ENCODE peak calls at places on chromosome 19, in ten cellular contexts. One of them, this sample, is unnamed.

GRCh38 chr19:2653717-2654584 is 48.5 kb downstream of the GNG7 start:
- DNase-seq in BE2C: no peak
- DNase-seq in Peyer's patch: no peak
- DNase-seq in AG04450: no peak
- DNase-seq in cardiac muscle cell: no peak
- DNase-seq in PC-9: no peak
- DNase-seq in ascending aorta: no peak
- DNase-seq in fibroblast of lung: no peak
- DNase-seq in A549: no peak
- DNase-seq in CD4-positive, alpha-beta memory T cell: no peak
- DNase-seq in this sample: no peak

GRCh38 chr19:46718157-46718933 is 1.4 kb upstream of the PRKD2 start:
- DNase-seq in BE2C: no peak
- DNase-seq in Peyer's patch: peak
- DNase-seq in ascending aorta: no peak
- DNase-seq in cardiac muscle cell: peak
- DNase-seq in PC-9: peak
- DNase-seq in A549: peak
- DNase-seq in AG04450: no peak
- DNase-seq in CD4-positive, alpha-beta memory T cell: peak
- DNase-seq in fibroblast of lung: no peak
- DNase-seq in this sample: no peak

GRCh38 chr19:17931532-17932191 is 1.2 kb upstream of the CCDC124 start:
- DNase-seq in cardiac muscle cell: peak
- DNase-seq in BE2C: peak
- DNase-seq in ascending aorta: no peak
- DNase-seq in fibroblast of lung: no peak
- DNase-seq in Peyer's patch: no peak
- DNase-seq in A549: no peak
- DNase-seq in PC-9: no peak
- DNase-seq in AG04450: no peak
- DNase-seq in CD4-positive, alpha-beta memory T cell: no peak
- DNase-seq in this sample: no peak

GRCh38 chr19:308471-309205 is 17.4 kb upstream of the PLPP2 start:
- DNase-seq in PC-9: no peak
- DNase-seq in BE2C: no peak
- DNase-seq in fibroblast of lung: no peak
- DNase-seq in cardiac muscle cell: no peak
- DNase-seq in ascending aorta: no peak
- DNase-seq in A549: no peak
- DNase-seq in CD4-positive, alpha-beta memory T cell: no peak
- DNase-seq in Peyer's patch: no peak
- DNase-seq in AG04450: no peak
- DNase-seq in this sample: no peak

GRCh38 chr19:41928754-41929535 is 696 bp upstream of the ERFL start:
- DNase-seq in AG04450: no peak
- DNase-seq in BE2C: no peak
- DNase-seq in cardiac muscle cell: no peak
- DNase-seq in fibroblast of lung: no peak
- DNase-seq in CD4-positive, alpha-beta memory T cell: peak
- DNase-seq in PC-9: no peak
- DNase-seq in A549: peak
- DNase-seq in Peyer's patch: peak
- DNase-seq in ascending aorta: no peak
- DNase-seq in this sample: no peak

GRCh38 chr19:42634409-42635232 is 39.9 kb upstream of the CEACAM8 start:
- DNase-seq in A549: peak
- DNase-seq in cardiac muscle cell: peak
- DNase-seq in fibroblast of lung: peak
- DNase-seq in PC-9: no peak
- DNase-seq in ascending aorta: no peak
- DNase-seq in BE2C: peak
- DNase-seq in Peyer's patch: no peak
- DNase-seq in AG04450: no peak
- DNase-seq in CD4-positive, alpha-beta memory T cell: no peak
- DNase-seq in this sample: peak

GRCh38 chr19:21698215-21698614 is 69.2 kb downstream of the ZNF100 start:
- DNase-seq in BE2C: no peak
- DNase-seq in A549: no peak
- DNase-seq in Peyer's patch: no peak
- DNase-seq in AG04450: no peak
- DNase-seq in fibroblast of lung: peak
- DNase-seq in PC-9: peak
- DNase-seq in ascending aorta: no peak
- DNase-seq in cardiac muscle cell: peak
- DNase-seq in CD4-positive, alpha-beta memory T cell: peak
- DNase-seq in this sample: no peak

GRCh38 chr19:51181377-51181912 is 39.3 kb downstream of the SIGLEC7 start:
- DNase-seq in cardiac muscle cell: no peak
- DNase-seq in PC-9: no peak
- DNase-seq in Peyer's patch: no peak
- DNase-seq in A549: no peak
- DNase-seq in ascending aorta: no peak
- DNase-seq in BE2C: no peak
- DNase-seq in fibroblast of lung: no peak
- DNase-seq in AG04450: no peak
- DNase-seq in CD4-positive, alpha-beta memory T cell: no peak
- DNase-seq in this sample: no peak

DNA sequence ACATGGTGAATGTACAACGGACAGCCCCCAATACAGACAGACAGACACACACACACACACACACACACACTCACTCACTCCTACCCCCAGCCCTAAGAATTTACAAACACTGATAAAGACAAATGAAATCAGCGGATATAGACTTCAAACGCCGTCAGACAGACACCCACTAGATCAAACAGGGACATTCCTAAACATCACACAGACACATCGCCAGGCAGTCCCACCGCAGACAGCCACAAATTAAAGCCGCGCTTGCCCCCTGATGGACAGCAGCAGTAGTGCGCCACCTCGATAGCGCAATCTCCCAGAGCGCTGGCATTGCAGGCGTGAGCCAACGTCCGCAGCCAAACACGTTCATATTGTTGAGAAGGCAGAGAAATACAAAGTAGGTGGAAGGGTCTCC is 24.7 kb upstream of the ADGRE1 start:
- DNase-seq in ascending aorta: peak
- DNase-seq in fibroblast of lung: peak
- DNase-seq in AG04450: peak
- DNase-seq in A549: peak
- DNase-seq in CD4-positive, alpha-beta memory T cell: peak
- DNase-seq in BE2C: peak
- DNase-seq in Peyer's patch: peak
- DNase-seq in PC-9: peak
- DNase-seq in cardiac muscle cell: peak
- DNase-seq in this sample: peak
- H3K4me3 ChIP-seq in ascending aorta: peak
- H3K4me3 ChIP-seq in fibroblast of lung: no peak
- H3K4me3 ChIP-seq in AG04450: peak
- H3K4me3 ChIP-seq in A549: peak
- H3K4me3 ChIP-seq in CD4-positive, alpha-beta memory T cell: no peak
- H3K4me3 ChIP-seq in BE2C: no peak
- H3K4me3 ChIP-seq in Peyer's patch: peak
- H3K4me3 ChIP-seq in PC-9: peak
- H3K4me3 ChIP-seq in cardiac muscle cell: no peak
- H3K4me3 ChIP-seq in this sample: no peak

GRCh38 chr19:48616491-48617056 is 1.7 kb upstream of the FAM83E start:
- DNase-seq in BE2C: no peak
- DNase-seq in ascending aorta: no peak
- DNase-seq in cardiac muscle cell: no peak
- DNase-seq in PC-9: no peak
- DNase-seq in A549: no peak
- DNase-seq in Peyer's patch: no peak
- DNase-seq in AG04450: no peak
- DNase-seq in CD4-positive, alpha-beta memory T cell: peak
- DNase-seq in fibroblast of lung: no peak
- DNase-seq in this sample: no peak

GRCh38 chr19:48613852-48614435 is 932 bp downstream of the FAM83E start:
- DNase-seq in cardiac muscle cell: no peak
- DNase-seq in PC-9: no peak
- DNase-seq in CD4-positive, alpha-beta memory T cell: no peak
- DNase-seq in ascending aorta: no peak
- DNase-seq in AG04450: no peak
- DNase-seq in A549: no peak
- DNase-seq in BE2C: peak
- DNase-seq in fibroblast of lung: no peak
- DNase-seq in Peyer's patch: no peak
- DNase-seq in this sample: no peak

GRCh38 chr19:48616041-48616436 is 1.2 kb upstream of the FAM83E start:
- DNase-seq in BE2C: no peak
- DNase-seq in ascending aorta: no peak
- DNase-seq in cardiac muscle cell: no peak
- DNase-seq in Peyer's patch: no peak
- DNase-seq in CD4-positive, alpha-beta memory T cell: peak
- DNase-seq in fibroblast of lung: no peak
- DNase-seq in A549: no peak
- DNase-seq in PC-9: no peak
- DNase-seq in AG04450: no peak
- DNase-seq in this sample: no peak

GRCh38 chr19:48614436-48615144 is at the start of gene FAM83E:
- DNase-seq in A549: peak
- DNase-seq in Peyer's patch: no peak
- DNase-seq in BE2C: peak
- DNase-seq in cardiac muscle cell: no peak
- DNase-seq in CD4-positive, alpha-beta memory T cell: no peak
- DNase-seq in fibroblast of lung: no peak
- DNase-seq in AG04450: no peak
- DNase-seq in ascending aorta: no peak
- DNase-seq in PC-9: peak
- DNase-seq in this sample: no peak

DNA sequence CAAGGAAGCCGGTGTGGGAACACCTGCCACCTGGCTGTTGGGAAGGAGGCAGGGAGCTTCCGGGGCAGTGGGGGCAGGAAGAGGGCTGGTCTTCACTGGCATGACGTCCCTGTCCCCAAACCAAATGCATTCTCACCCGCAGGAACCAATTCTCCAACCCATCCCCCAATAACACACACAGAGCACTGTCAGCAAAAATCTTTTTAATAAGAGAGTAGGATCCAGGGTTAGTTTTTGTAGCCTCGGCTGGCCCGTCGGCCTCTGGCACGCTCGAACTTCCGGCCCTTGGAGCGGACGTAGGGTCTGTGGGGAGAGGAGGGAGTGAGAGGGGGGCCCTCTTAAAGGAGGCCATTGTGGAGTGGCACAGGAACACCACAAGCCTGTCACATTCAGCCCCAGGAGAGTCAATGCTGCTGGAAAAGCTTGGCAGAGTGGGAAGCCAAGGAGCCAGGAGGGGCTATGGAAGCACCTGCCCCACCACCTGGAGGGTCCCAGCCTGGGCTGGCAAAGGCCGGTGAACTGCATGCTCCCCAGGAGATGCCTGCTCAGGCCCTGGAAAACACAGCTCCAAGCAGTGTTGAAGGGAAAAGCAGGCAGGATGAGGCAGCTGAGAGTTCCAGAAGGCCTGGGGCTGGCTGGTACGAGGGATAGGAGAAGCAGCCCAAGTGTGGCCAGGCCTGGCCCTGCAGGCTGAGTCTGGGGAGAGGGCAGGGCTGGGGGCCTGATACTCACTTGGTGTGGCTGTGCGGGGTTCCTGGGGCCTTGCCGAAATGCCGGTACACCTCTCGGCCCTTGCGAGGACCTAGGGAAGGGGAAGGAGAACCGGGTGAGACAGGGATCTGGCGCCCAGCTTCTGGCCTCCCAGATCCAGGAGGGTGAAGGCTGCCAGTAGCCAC is 517 bp upstream of the FAM83E start:
- DNase-seq in CD4-positive, alpha-beta memory T cell: peak
- DNase-seq in PC-9: no peak
- DNase-seq in AG04450: no peak
- DNase-seq in Peyer's patch: no peak
- DNase-seq in BE2C: no peak
- DNase-seq in cardiac muscle cell: no peak
- DNase-seq in fibroblast of lung: no peak
- DNase-seq in A549: no peak
- DNase-seq in ascending aorta: no peak
- DNase-seq in this sample: no peak
- H3K4me3 ChIP-seq in CD4-positive, alpha-beta memory T cell: no peak
- H3K4me3 ChIP-seq in PC-9: peak
- H3K4me3 ChIP-seq in AG04450: no peak
- H3K4me3 ChIP-seq in Peyer's patch: peak
- H3K4me3 ChIP-seq in BE2C: no peak
- H3K4me3 ChIP-seq in cardiac muscle cell: no peak
- H3K4me3 ChIP-seq in fibroblast of lung: no peak
- H3K4me3 ChIP-seq in A549: no peak
- H3K4me3 ChIP-seq in ascending aorta: no peak
- H3K4me3 ChIP-seq in this sample: no peak

DNA sequence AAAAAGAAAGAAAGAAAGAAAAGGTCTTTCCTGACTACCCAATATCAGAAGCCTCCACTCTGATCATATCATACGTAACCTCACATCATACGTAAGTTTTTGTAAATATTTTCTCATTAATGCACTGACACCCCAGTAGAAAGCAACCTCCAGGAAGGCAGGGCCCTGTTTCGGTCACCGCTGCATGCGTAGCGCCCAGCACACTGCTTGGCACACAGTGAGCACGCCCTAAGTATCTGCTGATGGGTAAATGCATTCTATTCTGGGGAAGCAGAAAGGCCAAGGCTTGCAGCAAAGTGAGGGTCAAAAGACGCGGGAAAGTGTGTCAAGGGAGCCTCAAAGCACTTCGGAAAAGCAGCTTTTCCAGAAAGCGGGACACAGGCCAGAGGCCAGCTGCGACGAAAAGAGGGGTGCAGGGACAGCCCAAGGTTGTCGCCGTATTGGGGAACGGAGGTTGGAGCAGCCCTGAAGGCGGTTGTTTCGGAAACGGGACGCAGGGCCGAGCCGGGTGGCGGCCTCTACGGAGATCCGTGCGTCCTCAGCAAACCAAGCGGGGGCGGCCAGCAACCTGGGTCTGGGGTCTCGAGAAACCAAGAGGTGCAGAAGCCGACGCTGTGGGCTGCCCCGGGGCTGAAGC is 466 bp downstream of the SUGP1 start:
- DNase-seq in AG04450: no peak
- DNase-seq in Peyer's patch: no peak
- DNase-seq in ascending aorta: no peak
- DNase-seq in fibroblast of lung: no peak
- DNase-seq in CD4-positive, alpha-beta memory T cell: no peak
- DNase-seq in PC-9: no peak
- DNase-seq in A549: no peak
- DNase-seq in cardiac muscle cell: no peak
- DNase-seq in BE2C: no peak
- DNase-seq in this sample: no peak
- H3K4me3 ChIP-seq in AG04450: peak
- H3K4me3 ChIP-seq in Peyer's patch: peak
- H3K4me3 ChIP-seq in ascending aorta: peak
- H3K4me3 ChIP-seq in fibroblast of lung: peak
- H3K4me3 ChIP-seq in CD4-positive, alpha-beta memory T cell: peak
- H3K4me3 ChIP-seq in PC-9: peak
- H3K4me3 ChIP-seq in A549: peak
- H3K4me3 ChIP-seq in cardiac muscle cell: peak
- H3K4me3 ChIP-seq in BE2C: peak
- H3K4me3 ChIP-seq in this sample: peak

DNA sequence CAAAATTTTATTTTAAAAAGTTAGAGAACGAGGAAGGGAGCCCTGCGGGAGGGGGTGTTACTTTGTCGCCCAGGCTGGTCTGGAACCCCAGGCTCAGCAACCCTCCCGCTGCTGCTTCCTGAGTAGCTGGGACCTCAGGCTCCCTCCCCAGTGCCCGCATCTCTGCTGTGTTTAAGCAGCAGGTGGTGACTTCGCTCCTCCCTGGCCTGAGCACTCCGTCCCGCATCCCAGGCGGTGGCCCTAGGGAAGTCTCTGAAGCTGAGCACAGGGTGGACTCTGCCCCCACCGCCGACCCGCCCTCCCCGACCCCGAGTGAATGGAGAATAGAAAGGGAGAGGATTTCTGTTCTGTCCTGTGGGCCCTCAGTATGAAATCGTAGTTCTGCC is 30.5 kb downstream of the ZNF701 start:
- DNase-seq in ascending aorta: no peak
- DNase-seq in PC-9: no peak
- DNase-seq in AG04450: no peak
- DNase-seq in fibroblast of lung: no peak
- DNase-seq in BE2C: no peak
- DNase-seq in A549: no peak
- DNase-seq in cardiac muscle cell: no peak
- DNase-seq in Peyer's patch: peak
- DNase-seq in CD4-positive, alpha-beta memory T cell: peak
- DNase-seq in this sample: no peak
- H3K4me3 ChIP-seq in ascending aorta: peak
- H3K4me3 ChIP-seq in PC-9: peak
- H3K4me3 ChIP-seq in AG04450: peak
- H3K4me3 ChIP-seq in fibroblast of lung: peak
- H3K4me3 ChIP-seq in BE2C: peak
- H3K4me3 ChIP-seq in A549: no peak
- H3K4me3 ChIP-seq in cardiac muscle cell: peak
- H3K4me3 ChIP-seq in Peyer's patch: peak
- H3K4me3 ChIP-seq in CD4-positive, alpha-beta memory T cell: no peak
- H3K4me3 ChIP-seq in this sample: peak

This sample was measured in MG63.